ENCODE peak calls at places on chromosomes 16 and 17, in five cellular contexts. C is choroid plexus epithelial cell, B is neural crest cell, S is nephron progenitor cell, D is K562. X is an unnamed sample.

GRCh38 chr16:85252461-85252860 is 140.2 kb upstream of the CIBAR2 start:
- DNase-seq in C (no peak), B (no peak), S (no peak), D (no peak), X (no peak)

GRCh38 chr16:10552998-10553491 is 27.4 kb downstream of the EMP2 start:
- DNase-seq in C (no peak), B (no peak), S (no peak), D (peak), X (peak)

GRCh38 chr16:75491876-75492275 is 3.4 kb downstream of the CHST6 start:
- DNase-seq in C (no peak), B (no peak), S (no peak), D (no peak), X (no peak)

GRCh38 chr16:23803591-23804123 is 32.1 kb upstream of the PRKCB start:
- DNase-seq in C (peak), B (peak), S (peak), D (peak), X (peak)

GRCh38 chr16:49644143-49644460 is 211.8 kb downstream of the ZNF423 start:
- DNase-seq in C (peak), B (no peak), S (no peak), D (no peak), X (no peak)

GRCh38 chr17:78342438-78343098 is 17.3 kb downstream of the SOCS3 start:
- DNase-seq in C (peak), B (no peak), S (no peak), D (no peak), X (peak)

GRCh38 chr16:85452364-85453178 is 160.6 kb upstream of the GSE1 start:
- DNase-seq in C (no peak), B (no peak), S (no peak), D (no peak), X (no peak)

GRCh38 chr17:53797497-53797896 is 25.2 kb upstream of the KIF2B start:
- DNase-seq in C (no peak), B (no peak), S (no peak), D (no peak), X (no peak)

GRCh38 chr16:86396918-86397317 is 113.4 kb upstream of the FOXF1 start:
- DNase-seq in C (peak), B (no peak), S (peak), D (no peak), X (peak)

GRCh38 chr16:1102921-1103648 is 7.0 kb upstream of the C1QTNF8 start:
- DNase-seq in C (peak), B (peak), S (peak), D (peak), X (no peak)

GRCh38 chr17:79888811-79889634 is 49.8 kb upstream of the CBX4 start:
- DNase-seq in C (no peak), B (no peak), S (no peak), D (no peak), X (peak)

GRCh38 chr16:53220585-53220984 is 165.8 kb downstream of the CHD9 start:
- DNase-seq in C (peak), B (no peak), S (no peak), D (no peak), X (peak)

GRCh38 chr17:70084476-70084875 is 9.5 kb downstream of the KCNJ16 start:
- DNase-seq in C (peak), B (no peak), S (no peak), D (no peak), X (no peak)

GRCh38 chr16:65071371-65072311 is 50.2 kb downstream of the CDH11 start:
- DNase-seq in C (peak), B (no peak), S (no peak), D (no peak), X (peak)

GRCh38 chr17:7296189-7296861 is 1.9 kb upstream of the YBX2 start:
- DNase-seq in C (peak), B (peak), S (peak), D (peak), X (peak)

GRCh38 chr17:44400226-44400847 is 10.9 kb upstream of the ITGA2B start:
- DNase-seq in C (peak), B (no peak), S (no peak), D (peak), X (peak)

GRCh38 chr16:1156111-1156982 is 3.4 kb downstream of the CACNA1H start:
- DNase-seq in C (no peak), B (no peak), S (no peak), D (no peak), X (no peak)

GRCh38 chr16:10601444-10602401 is 21.3 kb upstream of the EMP2 start:
- DNase-seq in C (no peak), B (no peak), S (no peak), D (no peak), X (no peak)

GRCh38 chr16:81447383-81448101 is 2.9 kb downstream of the CMIP start:
- DNase-seq in C (no peak), B (no peak), S (no peak), D (no peak), X (no peak)

GRCh38 chr17:49435630-49436029 is 20.9 kb upstream of the PHB1 start:
- DNase-seq in C (no peak), B (no peak), S (no peak), D (no peak), X (no peak)

GRCh38 chr16:8686031-8686621 is 11.7 kb downstream of the ABAT start:
- DNase-seq in C (no peak), B (peak), S (peak), D (no peak), X (no peak)

GRCh38 chr17:7888184-7888920 is at the start of gene CHD3:
- DNase-seq in C (peak), B (no peak), S (no peak), D (no peak), X (peak)

GRCh38 chr17:5203178-5203907 is 11.7 kb upstream of the ZNF594 start:
- DNase-seq in C (no peak), B (no peak), S (no peak), D (no peak), X (peak)

GRCh38 chr17:50219939-50220465 is 18.6 kb upstream of the COL1A1 start:
- DNase-seq in C (peak), B (no peak), S (peak), D (no peak), X (peak)

GRCh38 chr17:69227536-69227935 is 1.1 kb downstream of the ABCA10 start:
- DNase-seq in C (no peak), B (no peak), S (no peak), D (no peak), X (no peak)

GRCh38 chr16:4306439-4307214 is 9.2 kb upstream of the GLIS2 start:
- DNase-seq in C (no peak), B (no peak), S (peak), D (no peak), X (no peak)

GRCh38 chr16:3020604-3021448 is 658 bp downstream of the TNFRSF12A start:
- DNase-seq in C (peak), B (no peak), S (peak), D (peak), X (peak)

DNA sequence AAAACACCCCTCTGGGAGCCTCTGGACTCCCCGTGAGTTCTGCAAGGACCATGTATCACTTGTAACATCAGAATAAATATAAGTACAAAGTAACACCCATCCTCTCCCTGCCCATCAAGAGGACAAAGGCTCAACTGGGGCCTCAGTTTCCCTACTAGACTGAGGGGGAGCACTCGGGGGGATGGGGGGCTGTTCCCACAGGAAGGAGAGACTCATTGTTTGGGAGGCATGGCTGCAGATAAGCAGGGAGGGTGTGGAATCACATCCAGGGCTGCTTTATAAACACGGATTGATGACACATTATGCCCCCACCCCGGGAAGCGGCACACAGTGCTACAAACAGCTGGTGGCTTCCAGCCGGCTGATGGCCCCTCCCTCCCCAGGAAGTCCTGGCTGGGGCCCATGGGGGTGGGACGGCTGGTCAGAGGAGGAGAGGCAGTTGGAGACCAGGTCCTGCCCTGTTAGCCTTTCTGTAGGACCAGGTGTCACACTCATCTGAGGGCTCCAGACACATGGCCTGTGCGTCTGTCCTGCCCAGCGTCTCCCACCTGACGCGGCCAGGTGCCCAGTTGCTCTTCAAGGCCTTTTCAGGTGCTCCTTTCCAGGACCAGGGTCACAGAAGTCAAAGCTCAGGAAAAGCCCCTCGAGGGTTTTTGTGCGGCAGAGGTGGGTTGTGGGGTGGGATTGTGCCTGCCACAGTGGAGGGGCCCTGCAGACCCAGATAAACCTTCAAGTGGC is 1.3 kb upstream of the MPG start:
- DNase-seq in C (peak), B (no peak), S (no peak), D (peak), X (peak)
- TF ChIP-seq CTCF in C (no peak), B (no peak), S (no peak), D (no peak), X (no peak)

GRCh38 chr17:28726912-28727726 is 1.1 kb upstream of the TLCD1 start:
- DNase-seq in C (peak), B (peak), S (peak), D (peak), X (peak)

GRCh38 chr17:28728364-28729200 is at the start of gene NEK8:
- DNase-seq in C (peak), B (peak), S (peak), D (peak), X (peak)

GRCh38 chr17:28726396-28726911 is 421 bp upstream of the TLCD1 start:
- DNase-seq in C (peak), B (peak), S (peak), D (no peak), X (peak)

GRCh38 chr17:28725660-28726395 is at the start of gene TLCD1:
- DNase-seq in C (peak), B (peak), S (peak), D (peak), X (peak)

DNA sequence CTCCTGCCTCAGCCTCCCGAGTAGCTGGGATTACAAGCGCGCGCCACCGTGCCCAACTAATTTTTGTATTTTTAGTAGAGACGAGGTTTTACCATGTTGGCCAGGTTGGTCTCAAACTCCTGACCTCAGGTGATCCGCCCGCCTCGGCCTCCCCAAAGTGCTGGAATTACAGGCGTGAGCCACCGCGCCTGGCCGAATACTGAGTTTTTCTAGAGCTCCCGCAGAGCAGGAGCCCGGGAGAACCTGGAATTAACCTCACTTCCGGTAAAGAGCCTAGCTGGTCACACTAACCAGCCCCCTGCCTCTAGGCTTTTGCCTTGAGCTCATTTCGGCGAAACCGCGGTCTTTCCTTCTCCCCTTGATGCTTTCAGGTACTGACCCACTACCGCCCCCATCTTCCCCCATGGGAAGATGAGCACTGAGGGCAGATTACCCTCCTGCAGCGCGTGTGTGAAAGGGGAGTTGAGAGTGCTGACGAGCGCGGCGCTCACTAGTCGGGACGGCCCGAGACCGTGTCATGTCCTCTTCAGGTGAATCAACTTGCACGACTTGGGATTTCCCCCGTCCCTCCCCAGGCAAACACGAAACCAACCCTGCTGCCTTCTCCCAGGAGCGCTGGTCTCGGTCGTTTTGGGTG is 743 bp upstream of the NEK8 start:
- DNase-seq in C (peak), B (peak), S (peak), D (peak), X (peak)
- TF ChIP-seq CTCF in C (peak), B (peak), S (no peak), D (peak), X (peak)

DNA sequence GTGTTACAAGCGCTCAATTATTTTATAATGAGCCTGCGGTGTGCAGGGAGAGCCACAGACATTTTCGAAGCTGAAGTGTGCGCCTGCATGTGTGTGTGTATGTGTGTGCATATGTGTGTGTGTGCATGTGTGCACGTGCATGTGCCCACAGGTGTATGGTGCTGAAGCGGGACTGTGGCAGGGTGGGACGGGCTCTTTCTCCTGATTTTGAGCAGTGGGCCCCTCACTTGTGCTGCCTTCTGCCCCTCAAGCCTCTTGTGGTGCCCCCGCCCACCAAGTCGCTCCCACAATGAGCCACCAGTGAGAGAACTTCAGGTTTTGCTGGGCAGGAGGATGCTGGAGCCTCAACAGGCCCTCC is 16.7 kb upstream of the KCNJ12 start:
- DNase-seq in C (no peak), B (no peak), S (no peak), D (no peak), X (no peak)
- TF ChIP-seq CTCF in C (no peak), B (no peak), S (no peak), D (no peak), X (no peak)

DNA sequence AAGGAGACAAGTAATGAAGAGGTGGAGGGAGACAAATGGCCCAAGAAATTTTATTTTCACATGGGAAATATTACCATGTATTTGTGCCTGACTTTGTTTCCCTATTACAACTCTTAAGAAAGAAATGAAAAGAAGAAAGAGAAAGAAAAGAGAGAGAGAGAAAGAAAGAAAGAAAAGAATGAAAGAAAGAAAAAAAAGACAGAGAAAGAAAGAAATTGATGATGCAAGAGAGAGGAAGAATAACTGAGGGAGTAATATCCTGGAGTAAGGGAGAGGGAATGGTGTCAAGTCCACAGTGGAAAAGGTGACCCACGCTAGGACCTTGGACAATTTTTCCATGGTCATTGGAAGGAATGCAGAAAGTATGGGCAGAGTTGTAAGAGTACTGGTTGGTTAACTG is 10.1 kb upstream of the ACSM3 start:
- DNase-seq in C (no peak), B (no peak), S (no peak), D (no peak), X (no peak)
- TF ChIP-seq CTCF in C (no peak), B (no peak), S (no peak), D (no peak), X (no peak)

GRCh38 chr17:42553866-42554249 is 1.1 kb downstream of the HSD17B1 start:
- DNase-seq in C (no peak), B (no peak), S (no peak), D (no peak), X (no peak)
- TF ChIP-seq CTCF in C (no peak), B (no peak), S (no peak), D (no peak), X (no peak)

GRCh38 chr16:12287796-12288536 is 311.4 kb downstream of the SNX29 start:
- DNase-seq in C (no peak), B (no peak), S (no peak), D (no peak), X (no peak)
- TF ChIP-seq CTCF in C (no peak), B (no peak), S (no peak), D (no peak), X (no peak)

GRCh38 chr17:74737299-74738050 is 419 bp downstream of the RAB37 start:
- DNase-seq in C (no peak), B (no peak), S (peak), D (no peak), X (no peak)
- TF ChIP-seq CTCF in C (peak), B (peak), S (peak), D (peak), X (peak)